ENCODE peak calls at places on chromosomes 1 and 21, in four cellular contexts. Q is activated CD4-positive, alpha-beta T cell treated with anti-CD3 and anti-CD28 coated beads, Interleukin-2, amount 50 U/mL, for 24 hours; U is GF-D8; P is activated CD8-positive, alpha-beta memory T cell treated with anti-CD3 and anti-CD28 coated beads, Interleukin-2, amount 10 ng/mL, durations not matched to agents 7 days and 5 days. F is an unnamed sample.
A peak's percentile ranks its signal among the peaks of the same experiment; 100 is the strongest.

GRCh38 chr1:48937732-48938131 is 161.0 kb upstream of the BEND5 start:
- DNase-seq in Q (no peak), U (no peak), P (no peak), F (no peak)

GRCh38 chr21:18743523-18743922 is 339.9 kb upstream of the TMPRSS15 start:
- DNase-seq in Q (no peak), U (no peak), P (no peak), F (no peak)

GRCh38 chr1:71561206-71561605 is 480.4 kb upstream of the ZRANB2 start:
- DNase-seq in Q (no peak), U (no peak), P (no peak), F (no peak)

GRCh38 chr1:240004086-240004749 is 87.5 kb upstream of the FMN2 start:
- DNase-seq in Q (no peak), U (no peak), P (no peak), F (no peak)

GRCh38 chr1:29974345-29974744 is 738.0 kb downstream of the PTPRU start:
- DNase-seq in Q (no peak), U (no peak), P (no peak), F (no peak)

GRCh38 chr1:182615468-182616129 is 11.4 kb upstream of the RGS16 start:
- DNase-seq in Q (no peak), U (no peak), P (peak; percentile 73), F (no peak)

GRCh38 chr21:44998086-44998620 is 58.3 kb downstream of the SLX9 start:
- DNase-seq in Q (no peak), U (no peak), P (no peak), F (no peak)

GRCh38 chr1:22880174-22880601 is 92.5 kb downstream of the LACTBL1 start:
- DNase-seq in Q (no peak), U (no peak), P (no peak), F (no peak)

GRCh38 chr1:214277704-214278635 is 3.0 kb upstream of the SMYD2 start:
- DNase-seq in Q (no peak), U (no peak), P (no peak), F (no peak)

GRCh38 chr1:30965914-30966313 is 57.4 kb upstream of the SDC3 start:
- DNase-seq in Q (no peak), U (no peak), P (no peak), F (no peak)

GRCh38 chr1:206717237-206717989 is 32.7 kb downstream of the MAPKAPK2 start:
- DNase-seq in Q (no peak), U (peak; percentile 99), P (peak; percentile 68), F (no peak)

GRCh38 chr1:199646761-199647160 is 380.7 kb upstream of the NR5A2 start:
- DNase-seq in Q (no peak), U (no peak), P (no peak), F (no peak)

GRCh38 chr1:154329152-154329521 is 3.8 kb downstream of the ATP8B2 start:
- DNase-seq in Q (no peak), U (no peak), P (no peak), F (no peak)

GRCh38 chr1:213020016-213020415 is 4.3 kb upstream of the ANGEL2 start:
- DNase-seq in Q (no peak), U (no peak), P (no peak), F (no peak)

GRCh38 chr1:209080170-209080781 is 503.2 kb upstream of the CAMK1G start:
- DNase-seq in Q (no peak), U (no peak), P (no peak), F (no peak)

GRCh38 chr1:38858833-38859560 is 575 bp downstream of the RRAGC start:
- DNase-seq in Q (peak; percentile 17), U (no peak), P (peak; percentile 65), F (no peak)

GRCh38 chr1:116152577-116152943 is 41.4 kb downstream of the MAB21L3 start:
- DNase-seq in Q (no peak), U (no peak), P (no peak), F (no peak)

GRCh38 chr1:68211781-68212180 is 20.5 kb downstream of the WLS start:
- DNase-seq in Q (no peak), U (no peak), P (no peak), F (no peak)

GRCh38 chr1:17198476-17199258 is 6.3 kb upstream of the PADI1 start:
- DNase-seq in Q (no peak), U (no peak), P (no peak), F (no peak)

GRCh38 chr1:150931773-150932172 is 5.6 kb downstream of the SETDB1 start:
- DNase-seq in Q (no peak), U (no peak), P (no peak), F (no peak)

GRCh38 chr1:172004671-172005070 is 163.4 kb downstream of the DNM3 start:
- DNase-seq in Q (no peak), U (no peak), P (no peak), F (no peak)

GRCh38 chr21:45809421-45809820 is 165.9 kb downstream of the PCBP3 start:
- DNase-seq in Q (no peak), U (no peak), P (peak; percentile 22), F (no peak)

GRCh38 chr21:21188513-21189188 is 190.4 kb downstream of the NCAM2 start:
- DNase-seq in Q (no peak), U (no peak), P (no peak), F (no peak)

GRCh38 chr1:21913763-21914162 is 23.3 kb downstream of the HSPG2 start:
- DNase-seq in Q (no peak), U (no peak), P (no peak), F (no peak)

GRCh38 chr1:189606795-189607476 is 870.7 kb downstream of the BRINP3 start:
- DNase-seq in Q (no peak), U (no peak), P (no peak), F (no peak)

GRCh38 chr1:232655041-232655745 is 25.3 kb upstream of the SIPA1L2 start:
- DNase-seq in Q (no peak), U (no peak), P (no peak), F (no peak)

GRCh38 chr1:183460596-183460995 is 11.7 kb upstream of the SMG7 start:
- DNase-seq in Q (no peak), U (no peak), P (no peak), F (no peak)

GRCh38 chr1:48790397-48790796 is 13.7 kb upstream of the BEND5 start:
- DNase-seq in Q (no peak), U (no peak), P (no peak), F (no peak)

GRCh38 chr21:41956926-41957729 is 3.3 kb upstream of the C2CD2 start:
- DNase-seq in Q (no peak), U (peak; percentile 78), P (no peak), F (no peak)

GRCh38 chr1:67540025-67540732 is 110.0 kb upstream of the SERBP1 start:
- DNase-seq in Q (no peak), U (no peak), P (no peak), F (no peak)

GRCh38 chr1:27360159-27361043 is 6.4 kb downstream of the MAP3K6 start:
- DNase-seq in Q (no peak), U (no peak), P (peak; percentile 60), F (no peak)

F was measured in GOT3.